ENCODE peak calls at places on chromosomes 11 and 22, in eight cellular contexts. Q is HS-27A; K is NCI-H1417; S is activated CD4-positive, alpha-beta T cell treated with anti-CD3 and anti-CD28 coated beads, Interleukin-2, amount 50 U/mL, for 4 hours; B is stimulated activated CD8-positive, alpha-beta memory T cell treated with anti-CD3 and anti-CD28 coated beads, Interleukin-4, amount 100 ng/mL, for 24 hours; M is CD4-positive, alpha-beta T cell; A is small intestine; F is NCI-H187 treated with DMSO at 0.1 percent for 48 hours. P is an unnamed sample.
A peak's percentile ranks its signal among the peaks of the same experiment; 100 is the strongest.

GRCh38 chr11:29328961-29329441 is 687.8 kb downstream of the KCNA4 start:
- DNase-seq in S (no peak), M (no peak), F (no peak), Q (no peak), K (peak; percentile 5), A (peak; percentile 3), B (no peak), P (peak; percentile 8)

GRCh38 chr11:62548545-62549335 is 2.1 kb upstream of the AHNAK start:
- DNase-seq in K (no peak), A (peak; percentile 51), Q (no peak), B (no peak), S (no peak), M (no peak), F (no peak), P (peak; percentile 12)

GRCh38 chr11:21250196-21250595 is 580.8 kb downstream of the NELL1 start:
- DNase-seq in F (no peak), Q (no peak), M (no peak), B (no peak), K (no peak), A (no peak), S (no peak), P (no peak)

GRCh38 chr11:64536396-64536935 is 54.6 kb upstream of the SLC22A12 start:
- DNase-seq in K (no peak), B (no peak), S (no peak), M (no peak), F (no peak), Q (no peak), A (no peak), P (no peak)

GRCh38 chr11:65554057-65554818 is 3.9 kb downstream of the LTBP3 start:
- DNase-seq in F (no peak), Q (no peak), K (no peak), S (no peak), B (no peak), A (no peak), M (no peak), P (no peak)

GRCh38 chr11:5367461-5368074 is 16.0 kb upstream of the OR51M1 start:
- DNase-seq in F (no peak), K (no peak), M (no peak), S (no peak), Q (no peak), A (no peak), B (no peak), P (no peak)

GRCh38 chr22:49882519-49883293 is 29.1 kb downstream of the ZBED4 start:
- DNase-seq in K (no peak), F (no peak), S (no peak), Q (no peak), A (no peak), M (no peak), B (no peak), P (no peak)

GRCh38 chr11:11587122-11587521 is 34.7 kb downstream of the GALNT18 start:
- DNase-seq in S (no peak), F (no peak), A (no peak), Q (no peak), M (no peak), B (no peak), K (no peak), P (no peak)

GRCh38 chr11:72972541-72973128 is 158.4 kb downstream of the ATG16L2 start:
- DNase-seq in M (no peak), F (no peak), K (no peak), B (no peak), Q (no peak), S (no peak), A (no peak), P (no peak)

GRCh38 chr11:76233936-76234703 is 27.8 kb upstream of the WNT11 start:
- DNase-seq in K (no peak), S (no peak), F (no peak), B (no peak), Q (no peak), M (no peak), A (peak; percentile 37), P (peak; percentile 54)

GRCh38 chr22:32401486-32401885 is 10.6 kb downstream of the RTCB start:
- DNase-seq in S (no peak), A (no peak), K (no peak), M (no peak), B (no peak), Q (no peak), F (no peak), P (no peak)

GRCh38 chr22:20305894-20306645 is 13.8 kb downstream of the DGCR6L start:
- DNase-seq in B (no peak), S (no peak), K (no peak), M (no peak), Q (no peak), F (no peak), A (no peak), P (no peak)

GRCh38 chr22:24948356-24949202 is 2.1 kb upstream of the LHFPL7 start:
- DNase-seq in M (no peak), S (no peak), K (no peak), B (no peak), Q (no peak), A (no peak), F (no peak), P (no peak)

GRCh38 chr22:24186892-24187670 is 5.8 kb downstream of the SUSD2 start:
- DNase-seq in F (no peak), Q (no peak), S (no peak), K (no peak), B (no peak), M (no peak), A (no peak), P (no peak)

GRCh38 chr11:16604784-16605439 is 133.5 kb upstream of the C11orf58 start:
- DNase-seq in B (no peak), Q (peak; percentile 30), M (no peak), A (peak; percentile 65), S (no peak), F (no peak), K (peak; percentile 38), P (peak; percentile 46)